ENCODE peak calls at places on chromosomes 5 and 9, in seven cellular contexts. One of them, this sample, is unnamed.

GRCh38 chr5:42496397-42497156 is 73.3 kb downstream of the GHR start:
- DNase-seq in stomach: no peak
- DNase-seq in A549: no peak
- DNase-seq in lower leg skin: no peak
- DNase-seq in IMR-90: no peak
- DNase-seq in HepG2: no peak
- DNase-seq in H1: no peak
- DNase-seq in this sample: no peak

GRCh38 chr5:148806520-148806931 is 19.9 kb upstream of the ADRB2 start:
- DNase-seq in A549: no peak
- DNase-seq in IMR-90: no peak
- DNase-seq in H1: no peak
- DNase-seq in HepG2: no peak
- DNase-seq in lower leg skin: no peak
- DNase-seq in stomach: no peak
- DNase-seq in this sample: no peak

GRCh38 chr5:98651715-98652114 is 121.7 kb upstream of the RGMB start:
- DNase-seq in stomach: no peak
- DNase-seq in IMR-90: peak
- DNase-seq in A549: no peak
- DNase-seq in lower leg skin: no peak
- DNase-seq in H1: no peak
- DNase-seq in HepG2: no peak
- DNase-seq in this sample: no peak

GRCh38 chr9:13529321-13530104 is 250.0 kb upstream of the MPDZ start:
- DNase-seq in A549: no peak
- DNase-seq in IMR-90: no peak
- DNase-seq in lower leg skin: no peak
- DNase-seq in stomach: no peak
- DNase-seq in HepG2: no peak
- DNase-seq in H1: no peak
- DNase-seq in this sample: no peak

GRCh38 chr5:159030357-159030756 is 69.4 kb downstream of the EBF1 start:
- DNase-seq in A549: no peak
- DNase-seq in stomach: no peak
- DNase-seq in HepG2: no peak
- DNase-seq in lower leg skin: no peak
- DNase-seq in H1: no peak
- DNase-seq in IMR-90: no peak
- DNase-seq in this sample: no peak

GRCh38 chr5:149611327-149611726 is 30.0 kb downstream of the ARHGEF37 start:
- DNase-seq in A549: no peak
- DNase-seq in stomach: no peak
- DNase-seq in H1: no peak
- DNase-seq in IMR-90: peak
- DNase-seq in HepG2: peak
- DNase-seq in lower leg skin: no peak
- DNase-seq in this sample: no peak

GRCh38 chr5:79511945-79512493 is 1.9 kb downstream of the HOMER1 start:
- DNase-seq in lower leg skin: no peak
- DNase-seq in HepG2: no peak
- DNase-seq in H1: no peak
- DNase-seq in A549: no peak
- DNase-seq in IMR-90: no peak
- DNase-seq in stomach: no peak
- DNase-seq in this sample: peak

GRCh38 chr5:135029468-135030122 is 4.4 kb downstream of the PITX1 start:
- DNase-seq in H1: no peak
- DNase-seq in stomach: no peak
- DNase-seq in A549: no peak
- DNase-seq in IMR-90: no peak
- DNase-seq in lower leg skin: no peak
- DNase-seq in HepG2: no peak
- DNase-seq in this sample: peak

GRCh38 chr5:133941456-133942196 is 26.8 kb downstream of the C5orf15 start:
- DNase-seq in stomach: no peak
- DNase-seq in IMR-90: no peak
- DNase-seq in lower leg skin: no peak
- DNase-seq in H1: peak
- DNase-seq in HepG2: no peak
- DNase-seq in A549: no peak
- DNase-seq in this sample: peak

GRCh38 chr5:14685757-14686156 is 21.2 kb downstream of the OTULIN start:
- DNase-seq in HepG2: peak
- DNase-seq in H1: no peak
- DNase-seq in A549: peak
- DNase-seq in IMR-90: peak
- DNase-seq in lower leg skin: no peak
- DNase-seq in stomach: no peak
- DNase-seq in this sample: peak

GRCh38 chr5:109645591-109646236 is 44.0 kb upstream of the MAN2A1 start:
- DNase-seq in stomach: no peak
- DNase-seq in HepG2: no peak
- DNase-seq in H1: peak
- DNase-seq in IMR-90: no peak
- DNase-seq in lower leg skin: no peak
- DNase-seq in A549: no peak
- DNase-seq in this sample: no peak

GRCh38 chr5:109644829-109645228 is 44.9 kb upstream of the MAN2A1 start:
- DNase-seq in lower leg skin: no peak
- DNase-seq in stomach: no peak
- DNase-seq in IMR-90: no peak
- DNase-seq in H1: no peak
- DNase-seq in A549: no peak
- DNase-seq in HepG2: no peak
- DNase-seq in this sample: no peak

GRCh38 chr5:109649371-109649770 is 40.4 kb upstream of the MAN2A1 start:
- DNase-seq in lower leg skin: no peak
- DNase-seq in IMR-90: no peak
- DNase-seq in stomach: no peak
- DNase-seq in A549: no peak
- DNase-seq in H1: no peak
- DNase-seq in HepG2: no peak
- DNase-seq in this sample: no peak

DNA sequence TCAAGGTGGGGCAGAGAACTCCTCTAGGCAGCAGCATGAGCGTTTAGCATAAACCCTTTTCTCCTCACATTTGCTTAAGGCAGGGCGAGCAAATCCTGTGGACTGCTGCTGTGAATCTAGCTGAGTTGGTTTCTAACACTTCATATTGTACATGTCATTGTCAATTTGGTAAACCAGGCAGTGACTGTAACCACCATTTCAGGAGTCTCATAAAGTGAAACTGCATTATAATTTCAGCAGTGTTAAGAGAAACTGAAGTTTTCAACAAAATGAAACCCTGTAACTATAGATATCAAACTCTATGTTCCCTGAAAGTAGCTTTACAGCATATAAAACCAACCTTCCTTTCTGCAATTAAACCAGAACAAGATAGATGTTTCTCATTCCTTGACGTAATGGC is 45.8 kb upstream of the MAN2A1 start:
- DNase-seq in stomach: no peak
- DNase-seq in HepG2: no peak
- DNase-seq in IMR-90: no peak
- DNase-seq in H1: no peak
- DNase-seq in A549: no peak
- DNase-seq in lower leg skin: no peak
- DNase-seq in this sample: no peak
- TF ChIP-seq POLR2A in stomach: no peak
- TF ChIP-seq POLR2A in HepG2: no peak
- TF ChIP-seq POLR2A in IMR-90: no peak
- TF ChIP-seq POLR2A in H1: no peak
- TF ChIP-seq POLR2A in A549: no peak
- TF ChIP-seq POLR2A in lower leg skin: no peak
- TF ChIP-seq POLR2A in this sample: no peak

GRCh38 chr9:127445851-127446719 is 5.1 kb downstream of the RPL12 start:
- DNase-seq in stomach: no peak
- DNase-seq in lower leg skin: no peak
- DNase-seq in H1: no peak
- DNase-seq in IMR-90: no peak
- DNase-seq in HepG2: no peak
- DNase-seq in A549: no peak
- DNase-seq in this sample: no peak
- TF ChIP-seq POLR2A in stomach: no peak
- TF ChIP-seq POLR2A in lower leg skin: no peak
- TF ChIP-seq POLR2A in H1: peak
- TF ChIP-seq POLR2A in IMR-90: peak
- TF ChIP-seq POLR2A in HepG2: peak
- TF ChIP-seq POLR2A in A549: peak
- TF ChIP-seq POLR2A in this sample: peak

GRCh38 chr9:6757988-6758417 is 230 bp downstream of the KDM4C start:
- DNase-seq in lower leg skin: no peak
- DNase-seq in HepG2: no peak
- DNase-seq in IMR-90: no peak
- DNase-seq in H1: peak
- DNase-seq in stomach: no peak
- DNase-seq in A549: no peak
- DNase-seq in this sample: no peak
- TF ChIP-seq POLR2A in lower leg skin: no peak
- TF ChIP-seq POLR2A in HepG2: no peak
- TF ChIP-seq POLR2A in IMR-90: no peak
- TF ChIP-seq POLR2A in H1: no peak
- TF ChIP-seq POLR2A in stomach: no peak
- TF ChIP-seq POLR2A in A549: no peak
- TF ChIP-seq POLR2A in this sample: peak

DNA sequence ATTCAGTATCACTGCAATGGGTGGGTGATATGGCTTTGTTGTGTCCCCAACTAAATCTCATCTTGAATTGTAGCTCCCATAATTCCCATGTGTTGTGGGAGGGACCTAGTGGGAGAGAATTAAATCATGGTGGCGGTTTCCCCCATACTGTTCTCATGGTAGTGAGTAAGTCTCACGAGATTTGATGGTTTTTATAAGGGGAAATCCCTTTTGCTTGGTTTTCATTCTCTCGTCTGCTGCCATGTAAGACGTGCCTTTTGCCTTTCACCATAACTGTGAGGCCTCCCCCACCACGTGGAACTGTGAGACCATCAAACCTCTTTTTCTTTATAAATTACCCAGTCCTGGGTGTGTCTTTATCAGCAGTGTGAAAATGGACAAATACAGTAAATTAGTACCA is 9.5 kb upstream of the NANS start:
- DNase-seq in A549: no peak
- DNase-seq in H1: no peak
- DNase-seq in IMR-90: no peak
- DNase-seq in lower leg skin: no peak
- DNase-seq in stomach: no peak
- DNase-seq in HepG2: no peak
- DNase-seq in this sample: no peak
- TF ChIP-seq POLR2A in A549: no peak
- TF ChIP-seq POLR2A in H1: no peak
- TF ChIP-seq POLR2A in IMR-90: no peak
- TF ChIP-seq POLR2A in lower leg skin: no peak
- TF ChIP-seq POLR2A in stomach: no peak
- TF ChIP-seq POLR2A in HepG2: no peak
- TF ChIP-seq POLR2A in this sample: no peak

GRCh38 chr9:77149879-77150278 is 27.5 kb upstream of the VPS13A start:
- DNase-seq in HepG2: no peak
- DNase-seq in stomach: no peak
- DNase-seq in lower leg skin: no peak
- DNase-seq in A549: no peak
- DNase-seq in H1: no peak
- DNase-seq in IMR-90: no peak
- DNase-seq in this sample: no peak
- TF ChIP-seq POLR2A in HepG2: no peak
- TF ChIP-seq POLR2A in stomach: no peak
- TF ChIP-seq POLR2A in lower leg skin: no peak
- TF ChIP-seq POLR2A in A549: no peak
- TF ChIP-seq POLR2A in H1: no peak
- TF ChIP-seq POLR2A in IMR-90: no peak
- TF ChIP-seq POLR2A in this sample: no peak

GRCh38 chr5:160441352-160441781 is 19.7 kb downstream of the PTTG1 start:
- DNase-seq in H1: no peak
- DNase-seq in IMR-90: peak
- DNase-seq in A549: no peak
- DNase-seq in lower leg skin: no peak
- DNase-seq in HepG2: no peak
- DNase-seq in stomach: no peak
- DNase-seq in this sample: no peak

GRCh38 chr5:160442824-160443431 is 21.3 kb downstream of the PTTG1 start:
- DNase-seq in A549: no peak
- DNase-seq in lower leg skin: no peak
- DNase-seq in HepG2: no peak
- DNase-seq in IMR-90: no peak
- DNase-seq in stomach: peak
- DNase-seq in H1: no peak
- DNase-seq in this sample: no peak

GRCh38 chr5:160436017-160436416 is 14.4 kb downstream of the PTTG1 start:
- DNase-seq in HepG2: no peak
- DNase-seq in lower leg skin: no peak
- DNase-seq in A549: no peak
- DNase-seq in H1: no peak
- DNase-seq in stomach: no peak
- DNase-seq in IMR-90: no peak
- DNase-seq in this sample: peak

GRCh38 chr5:160438316-160439204 is 16.9 kb downstream of the PTTG1 start:
- DNase-seq in IMR-90: peak
- DNase-seq in stomach: peak
- DNase-seq in A549: peak
- DNase-seq in HepG2: peak
- DNase-seq in H1: peak
- DNase-seq in lower leg skin: no peak
- DNase-seq in this sample: peak

DNA sequence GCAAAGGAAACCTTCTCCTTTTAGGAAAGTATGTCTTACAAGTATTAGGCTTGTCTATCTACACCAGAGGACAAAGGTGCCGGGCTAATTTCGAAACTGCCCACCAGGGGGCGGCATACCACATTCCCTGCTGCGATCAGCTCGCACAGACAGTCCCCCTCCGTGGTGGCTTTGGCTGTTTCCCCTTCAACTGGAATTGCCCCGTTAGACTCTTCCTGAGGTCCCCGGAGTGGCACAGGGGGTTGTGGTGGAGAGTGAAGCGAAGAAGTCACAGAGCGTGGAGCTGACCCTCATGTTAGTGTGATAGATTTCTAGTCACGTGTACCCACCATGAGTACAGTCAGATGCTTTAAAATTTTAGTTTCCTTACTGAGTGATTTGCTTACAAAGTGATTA is 17.5 kb downstream of the PTTG1 start:
- DNase-seq in H1: peak
- DNase-seq in IMR-90: peak
- DNase-seq in stomach: peak
- DNase-seq in A549: peak
- DNase-seq in HepG2: peak
- DNase-seq in lower leg skin: peak
- DNase-seq in this sample: peak
- TF ChIP-seq POLR2A in H1: no peak
- TF ChIP-seq POLR2A in IMR-90: no peak
- TF ChIP-seq POLR2A in stomach: no peak
- TF ChIP-seq POLR2A in A549: no peak
- TF ChIP-seq POLR2A in HepG2: no peak
- TF ChIP-seq POLR2A in lower leg skin: no peak
- TF ChIP-seq POLR2A in this sample: no peak

DNA sequence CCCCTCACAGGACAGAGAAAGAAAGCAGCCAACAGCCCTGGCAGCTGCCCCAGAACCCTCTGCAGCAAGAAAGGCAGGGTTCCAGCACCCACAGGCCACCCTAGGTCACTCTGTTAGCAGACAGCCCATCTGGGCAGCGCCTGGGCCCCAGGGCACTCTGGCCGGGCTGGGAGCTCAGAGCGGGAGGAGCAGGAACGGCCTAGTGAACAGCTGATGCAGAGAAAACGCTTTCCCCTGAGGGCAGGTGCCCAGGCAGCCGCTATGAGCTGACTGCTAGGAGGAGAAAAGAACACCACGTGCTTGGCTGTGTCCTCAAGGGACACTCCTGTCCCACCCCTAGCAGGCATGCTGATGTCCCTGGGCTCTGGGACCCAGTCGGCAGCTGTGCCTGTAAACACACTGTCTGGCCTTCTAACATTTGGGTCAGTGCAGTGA is 6.6 kb downstream of the RALGDS start:
- DNase-seq in IMR-90: peak
- DNase-seq in lower leg skin: no peak
- DNase-seq in H1: no peak
- DNase-seq in A549: no peak
- DNase-seq in HepG2: no peak
- DNase-seq in stomach: no peak
- DNase-seq in this sample: no peak
- TF ChIP-seq POLR2A in IMR-90: no peak
- TF ChIP-seq POLR2A in lower leg skin: no peak
- TF ChIP-seq POLR2A in H1: no peak
- TF ChIP-seq POLR2A in A549: no peak
- TF ChIP-seq POLR2A in HepG2: no peak
- TF ChIP-seq POLR2A in stomach: no peak
- TF ChIP-seq POLR2A in this sample: no peak

This sample was measured in erythroblast.